ENCODE peak calls at places on chromosomes 3 and 15, in eight cellular contexts. R is psoas muscle, X is Peyer's patch, G is K562, H is astrocyte, Y is AG04450, Q is breast epithelium, O is adrenal gland. M is an unnamed sample.

GRCh38 chr3:136305879-136306278 is 55.7 kb downstream of the PCCB start:
- DNase-seq in R (no peak), X (no peak), G (no peak), H (peak), Y (peak), Q (no peak), O (no peak), M (no peak)

GRCh38 chr15:56495050-56495449 is 30.1 kb upstream of the MNS1 start:
- DNase-seq in R (no peak), X (no peak), G (no peak), H (no peak), Y (no peak), Q (no peak), O (no peak), M (no peak)

GRCh38 chr3:31572605-31573459 is 40.1 kb downstream of the STT3B start:
- DNase-seq in R (no peak), X (no peak), G (no peak), H (no peak), Y (no peak), Q (no peak), O (no peak), M (no peak)

GRCh38 chr3:7144696-7145308 is 283.9 kb downstream of the GRM7 start:
- DNase-seq in R (no peak), X (no peak), G (peak), H (no peak), Y (no peak), Q (no peak), O (no peak), M (no peak)

GRCh38 chr3:45640091-45640507 is 45.5 kb downstream of the LIMD1 start:
- DNase-seq in R (no peak), X (no peak), G (peak), H (no peak), Y (no peak), Q (no peak), O (no peak), M (no peak)

GRCh38 chr15:57792729-57793449 is 86.4 kb downstream of the POLR2M start:
- DNase-seq in R (no peak), X (peak), G (no peak), H (no peak), Y (no peak), Q (no peak), O (no peak), M (no peak)

GRCh38 chr15:71707230-71708051 is 102.9 kb upstream of the NR2E3 start:
- DNase-seq in R (no peak), X (no peak), G (no peak), H (peak), Y (no peak), Q (no peak), O (no peak), M (no peak)

GRCh38 chr3:71127463-71128243 is 455.9 kb downstream of the FOXP1 start:
- DNase-seq in R (no peak), X (no peak), G (peak), H (peak), Y (no peak), Q (no peak), O (no peak), M (peak)

GRCh38 chr3:116607205-116607604 is 102.4 kb upstream of the TUSC7 start:
- DNase-seq in R (no peak), X (no peak), G (no peak), H (no peak), Y (no peak), Q (no peak), O (no peak), M (no peak)

GRCh38 chr15:46365612-46366011 is 730.8 kb downstream of the SQOR start:
- DNase-seq in R (peak), X (no peak), G (no peak), H (peak), Y (no peak), Q (no peak), O (peak), M (no peak)

GRCh38 chr3:169668957-169669681 is 5.6 kb upstream of the MECOM start:
- DNase-seq in R (peak), X (peak), G (peak), H (peak), Y (no peak), Q (no peak), O (peak), M (peak)

GRCh38 chr3:160756907-160757623 is 1.0 kb downstream of the PPM1L start:
- DNase-seq in R (peak), X (peak), G (no peak), H (no peak), Y (no peak), Q (no peak), O (peak), M (no peak)

GRCh38 chr3:149654188-149654601 is 3.6 kb downstream of the WWTR1 start:
- DNase-seq in R (no peak), X (no peak), G (no peak), H (peak), Y (no peak), Q (no peak), O (peak), M (peak)

GRCh38 chr3:148269816-148270215 is 427.9 kb upstream of the AGTR1 start:
- DNase-seq in R (no peak), X (no peak), G (no peak), H (no peak), Y (no peak), Q (no peak), O (no peak), M (peak)
- H3K27ac ChIP-seq in R (no peak), X (no peak), G (no peak), H (no peak), Y (no peak), Q (no peak), O (no peak), M (no peak)

GRCh38 chr3:129555616-129556357 is 12.8 kb downstream of the H1-8 start:
- DNase-seq in R (peak), X (no peak), G (no peak), H (no peak), Y (no peak), Q (no peak), O (no peak), M (peak)
- H3K27ac ChIP-seq in R (no peak), X (no peak), G (no peak), H (no peak), Y (no peak), Q (no peak), O (no peak), M (no peak)

GRCh38 chr3:17979911-17980310 is 237.5 kb upstream of the TBC1D5 start:
- DNase-seq in R (no peak), X (no peak), G (no peak), H (no peak), Y (no peak), Q (no peak), O (no peak), M (no peak)
- H3K27ac ChIP-seq in R (no peak), X (no peak), G (no peak), H (no peak), Y (no peak), Q (no peak), O (no peak), M (no peak)

GRCh38 chr3:47636921-47637320 is 58.3 kb upstream of the CSPG5 start:
- DNase-seq in R (no peak), X (no peak), G (no peak), H (no peak), Y (no peak), Q (no peak), O (no peak), M (no peak)

GRCh38 chr3:47630810-47631209 is 52.1 kb upstream of the CSPG5 start:
- DNase-seq in R (no peak), X (no peak), G (no peak), H (no peak), Y (no peak), Q (no peak), O (no peak), M (no peak)

GRCh38 chr3:47641739-47642138 is 63.1 kb upstream of the CSPG5 start:
- DNase-seq in R (no peak), X (no peak), G (no peak), H (no peak), Y (no peak), Q (no peak), O (no peak), M (no peak)

GRCh38 chr3:47634996-47635395 is 56.3 kb upstream of the CSPG5 start:
- DNase-seq in R (no peak), X (no peak), G (no peak), H (no peak), Y (no peak), Q (no peak), O (no peak), M (no peak)

GRCh38 chr3:47636225-47636624 is 57.6 kb upstream of the CSPG5 start:
- DNase-seq in R (no peak), X (no peak), G (no peak), H (peak), Y (no peak), Q (no peak), O (no peak), M (no peak)
- H3K27ac ChIP-seq in R (no peak), X (no peak), G (no peak), H (no peak), Y (no peak), Q (no peak), O (no peak), M (no peak)